ENCODE peak calls at places on chromosome 9, in five cellular contexts. A, K, J, U and X are unnamed samples.

GRCh38 chr9:111023090-111023489 is 15.2 kb downstream of the LPAR1 start:
- DNase-seq in U (no peak), J (no peak), K (no peak), A (no peak), X (no peak)

GRCh38 chr9:133493428-133493827 is 14.5 kb upstream of the SLC2A6 start:
- DNase-seq in J (no peak), K (no peak), U (no peak), A (no peak), X (no peak)

GRCh38 chr9:117546894-117547293 is 132.0 kb upstream of the ASTN2 start:
- DNase-seq in J (no peak), K (no peak), A (no peak), U (peak), X (no peak)

GRCh38 chr9:134324359-134325095 is 1.7 kb upstream of the RXRA start:
- DNase-seq in J (peak), K (no peak), U (no peak), A (no peak), X (no peak)

GRCh38 chr9:88749420-88749819 is 214.4 kb downstream of the NXNL2 start:
- DNase-seq in U (no peak), K (no peak), A (no peak), J (no peak), X (no peak)

GRCh38 chr9:114364123-114364522 is 23.7 kb downstream of the AKNA start:
- DNase-seq in K (no peak), A (peak), J (no peak), U (no peak), X (peak)

GRCh38 chr9:87714819-87715218 is 11.1 kb upstream of the CTSL start:
- DNase-seq in A (peak), K (no peak), U (no peak), J (peak), X (peak)

GRCh38 chr9:12426198-12426864 is 266.9 kb upstream of the TYRP1 start:
- DNase-seq in U (no peak), J (no peak), A (no peak), K (no peak), X (no peak)

GRCh38 chr9:81431662-81432061 is 257.7 kb downstream of the TLE1 start:
- DNase-seq in J (no peak), K (no peak), U (no peak), A (no peak), X (no peak)

GRCh38 chr9:126417007-126417406 is 90.4 kb downstream of the MVB12B start:
- DNase-seq in K (no peak), U (no peak), A (no peak), J (no peak), X (no peak)

GRCh38 chr9:90165281-90165680 is 477.3 kb downstream of the DIRAS2 start:
- DNase-seq in K (no peak), U (no peak), A (no peak), J (no peak), X (no peak)

GRCh38 chr9:127397722-127398647 is 1.0 kb downstream of the SLC2A8 start:
- DNase-seq in J (peak), K (no peak), A (peak), U (peak), X (peak)

GRCh38 chr9:21674894-21675293 is 127.5 kb upstream of the MTAP start:
- DNase-seq in K (no peak), U (no peak), A (no peak), J (no peak), X (no peak)

GRCh38 chr9:306907-307306 is 92.2 kb downstream of the DOCK8 start:
- DNase-seq in U (no peak), J (peak), K (no peak), A (peak), X (no peak)

GRCh38 chr9:16335788-16336580 is 534.5 kb downstream of the BNC2 start:
- DNase-seq in A (no peak), J (no peak), U (peak), K (no peak), X (no peak)

GRCh38 chr9:31740705-31741104 is 643.7 kb upstream of the ACO1 start:
- DNase-seq in J (no peak), A (no peak), U (no peak), K (no peak), X (no peak)

GRCh38 chr9:107180206-107180605 is 102.9 kb upstream of the RAD23B start:
- DNase-seq in J (no peak), K (no peak), U (peak), A (no peak), X (no peak)

GRCh38 chr9:22084336-22085035 is 75.4 kb upstream of the CDKN2B start:
- DNase-seq in A (peak), K (no peak), U (no peak), J (no peak), X (no peak)

GRCh38 chr9:125432715-125433385 is 171.2 kb downstream of the GAPVD1 start:
- DNase-seq in A (no peak), K (no peak), J (no peak), U (no peak), X (no peak)

GRCh38 chr9:131461166-131461565 is 41.6 kb upstream of the POMT1 start:
- DNase-seq in K (no peak), A (no peak), U (no peak), J (no peak), X (no peak)

GRCh38 chr9:104869801-104870200 is 58.2 kb downstream of the ABCA1 start:
- DNase-seq in A (no peak), K (no peak), U (no peak), J (no peak), X (no peak)

GRCh38 chr9:124267271-124267807 is 9.6 kb downstream of the NEK6 start:
- DNase-seq in J (no peak), U (no peak), K (no peak), A (no peak), X (no peak)

GRCh38 chr9:20624201-20625002 is 2.1 kb upstream of the MLLT3 start:
- DNase-seq in A (peak), U (peak), J (no peak), K (peak), X (no peak)

GRCh38 chr9:86488794-86489193 is 134.6 kb upstream of the TUT7 start:
- DNase-seq in J (no peak), U (no peak), K (no peak), A (peak), X (no peak)

GRCh38 chr9:86485359-86485758 is 131.1 kb upstream of the TUT7 start:
- DNase-seq in A (no peak), J (no peak), U (no peak), K (no peak), X (no peak)

GRCh38 chr9:86488345-86488744 is 134.1 kb upstream of the TUT7 start:
- DNase-seq in A (no peak), J (no peak), K (no peak), U (no peak), X (no peak)

GRCh38 chr9:86483496-86483895 is 129.3 kb upstream of the TUT7 start:
- DNase-seq in U (no peak), K (no peak), J (no peak), A (no peak), X (no peak)

DNA sequence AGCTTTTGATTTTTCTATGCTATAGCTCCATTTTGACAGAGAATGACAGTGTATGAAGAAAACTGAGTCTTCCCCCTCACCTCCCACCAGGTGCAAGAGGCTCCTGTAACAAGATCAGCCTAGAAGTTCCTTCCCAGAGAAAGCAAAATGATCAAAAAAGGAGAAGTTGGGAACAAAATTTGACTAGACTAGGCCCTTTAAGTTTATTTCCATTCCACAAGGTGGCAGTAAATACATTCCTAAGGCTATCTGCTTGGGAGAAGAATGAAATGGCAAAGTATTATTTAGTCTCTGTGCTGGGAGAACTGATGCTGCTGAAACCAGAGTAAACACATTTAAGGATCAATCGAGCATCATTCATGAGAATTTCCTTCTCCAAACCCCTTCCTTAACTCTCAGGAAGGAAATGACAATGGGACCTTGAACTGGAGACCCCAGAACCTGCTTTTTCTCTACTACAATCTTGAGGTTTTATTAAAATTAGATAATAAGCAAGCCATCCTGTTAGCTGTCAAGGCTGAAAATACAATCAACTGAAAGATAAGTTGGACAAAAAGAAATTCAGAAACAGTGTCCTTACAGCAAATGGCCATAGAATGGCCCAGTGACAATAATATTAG is 133.1 kb upstream of the TUT7 start:
- DNase-seq in U (peak), K (no peak), J (peak), A (peak), X (no peak)
- TF ChIP-seq GABPA in U (no peak), K (no peak), J (no peak), A (no peak), X (no peak)

GRCh38 chr9:99591770-99592169 is 229.9 kb upstream of the NR4A3 start:
- DNase-seq in J (no peak), U (no peak), A (no peak), K (no peak), X (no peak)

GRCh38 chr9:99594056-99594780 is 227.5 kb upstream of the NR4A3 start:
- DNase-seq in K (no peak), J (no peak), A (no peak), U (no peak), X (no peak)

GRCh38 chr9:99595796-99596195 is 225.9 kb upstream of the NR4A3 start:
- DNase-seq in K (no peak), A (no peak), J (no peak), U (no peak), X (peak)

GRCh38 chr9:99592834-99593584 is 228.7 kb upstream of the NR4A3 start:
- DNase-seq in K (no peak), J (no peak), U (no peak), A (no peak), X (no peak)

DNA sequence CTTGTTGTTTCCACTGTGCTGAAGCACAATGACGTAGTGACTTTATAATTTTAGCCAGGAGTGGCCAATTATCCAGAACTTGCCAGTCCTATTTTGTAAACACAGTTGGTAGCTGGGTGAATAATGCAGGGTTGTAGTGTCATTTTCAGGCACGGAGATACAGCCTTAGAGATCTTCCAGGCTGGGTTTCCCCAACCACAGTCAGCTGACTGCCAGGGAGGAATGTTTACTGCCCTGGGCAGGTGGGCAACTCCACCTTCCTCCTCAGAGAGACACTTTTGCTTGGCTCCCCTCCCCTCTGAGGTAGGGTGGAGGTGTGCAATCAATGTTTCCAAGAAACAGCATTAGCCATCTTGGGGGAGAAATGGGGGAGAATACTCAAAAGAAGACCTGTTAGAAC is 228.1 kb upstream of the NR4A3 start:
- DNase-seq in U (no peak), A (no peak), J (no peak), K (no peak), X (no peak)
- TF ChIP-seq REST in U (no peak), A (no peak), J (no peak), K (no peak), X (no peak)

GRCh38 chr9:2622361-2623045 is 916 bp downstream of the VLDLR start:
- DNase-seq in K (no peak), U (peak), J (no peak), A (no peak), X (peak)
- TF ChIP-seq CTCF in K (no peak), U (no peak), J (no peak), A (peak), X (no peak)

GRCh38 chr9:79237861-79238260 is 333.9 kb upstream of the TLE4 start:
- DNase-seq in A (no peak), J (no peak), U (no peak), K (no peak), X (no peak)

GRCh38 chr9:79236466-79236865 is 335.3 kb upstream of the TLE4 start:
- DNase-seq in A (no peak), U (no peak), K (no peak), J (no peak), X (no peak)

DNA sequence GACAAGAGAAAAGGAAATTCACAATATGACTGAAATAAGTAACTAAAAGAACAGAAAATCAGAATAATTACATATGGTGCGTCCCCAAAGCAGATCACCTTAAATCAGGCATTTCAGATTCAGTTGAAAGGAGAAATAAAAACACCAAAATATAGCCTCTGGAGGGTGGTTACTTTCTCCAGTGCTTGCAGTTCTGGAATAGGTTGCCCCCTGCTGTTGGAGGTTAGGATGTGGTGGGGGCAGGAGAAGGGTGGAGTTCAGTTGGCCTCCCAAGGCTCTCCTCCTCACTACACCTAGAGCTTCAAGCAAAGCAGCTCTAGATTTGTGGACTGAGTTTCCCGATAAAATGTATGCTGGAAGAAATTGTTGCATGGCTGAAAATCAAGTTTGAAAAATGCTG is 338.2 kb upstream of the TLE4 start:
- DNase-seq in J (peak), A (peak), K (no peak), U (peak), X (peak)
- TF ChIP-seq GABPA in J (no peak), A (no peak), K (no peak), U (no peak), X (no peak)

DNA sequence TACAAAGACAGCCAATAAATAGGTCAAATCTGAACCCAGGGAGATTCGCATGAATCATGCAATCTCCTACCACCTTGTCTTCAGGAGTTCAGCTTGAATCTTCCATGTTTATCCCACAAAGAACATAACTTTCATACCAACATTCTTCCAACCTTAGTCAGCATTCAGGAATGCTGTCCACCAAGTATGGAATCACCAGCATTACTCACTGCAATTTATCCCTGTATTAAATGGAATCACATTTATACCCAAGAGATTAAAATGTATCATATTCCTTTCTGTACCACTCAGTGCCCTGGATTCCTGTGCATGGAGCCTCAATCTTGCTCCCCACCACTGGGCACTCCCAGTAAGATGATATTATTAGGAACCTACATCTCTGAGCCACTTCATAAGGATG is 162.6 kb downstream of the GLIS3 start:
- DNase-seq in K (no peak), U (no peak), A (peak), J (no peak), X (no peak)
- TF ChIP-seq REST in K (no peak), U (no peak), A (no peak), J (no peak), X (no peak)

GRCh38 chr9:121881920-121882500 is 211.1 kb downstream of the TTLL11 start:
- DNase-seq in A (no peak), K (no peak), U (no peak), J (no peak), X (no peak)
- TF ChIP-seq CTCF in A (no peak), K (no peak), U (no peak), J (no peak), X (no peak)